ENCODE peak calls at places on chromosomes 13 and 19, in nine cellular contexts. C is dorsolateral prefrontal cortex, O is activated B cell treated with CpG ODN at 0.5 μM for 24 hours, H is gastrocnemius medialis, R is kidney epithelial cell, Y is bronchial epithelial cell, M is left lung, L is psoas muscle, Q is HCT116. T is an unnamed sample.
A peak's percentile ranks its signal among the peaks of the same experiment; 100 is the strongest.

GRCh38 chr19:1079566-1080111 is 12.7 kb downstream of the ARHGAP45 start:
- DNase-seq in C (no peak), O (no peak), H (no peak), R (no peak), Y (no peak), M (no peak), L (no peak), Q (no peak), T (no peak)

GRCh38 chr19:33098023-33098652 is 17.2 kb downstream of the GPATCH1 start:
- DNase-seq in C (no peak), O (no peak), H (no peak), R (peak; percentile 67), Y (peak; percentile 88), M (no peak), L (no peak), Q (no peak), T (no peak)

GRCh38 chr13:41564046-41564445 is 106.7 kb downstream of the RGCC start:
- DNase-seq in C (no peak), O (no peak), H (no peak), R (no peak), Y (no peak), M (no peak), L (no peak), Q (no peak), T (no peak)

GRCh38 chr19:29371766-29372415 is 153.9 kb upstream of the VSTM2B start:
- DNase-seq in C (no peak), O (no peak), H (no peak), R (no peak), Y (no peak), M (no peak), L (no peak), Q (no peak), T (no peak)

GRCh38 chr19:6680141-6680540 is 10.2 kb upstream of the TNFSF14 start:
- DNase-seq in C (no peak), O (no peak), H (no peak), R (no peak), Y (peak; percentile 38), M (no peak), L (no peak), Q (no peak), T (no peak)

GRCh38 chr13:109400625-109401257 is 385.6 kb downstream of the IRS2 start:
- DNase-seq in C (no peak), O (no peak), H (no peak), R (no peak), Y (no peak), M (no peak), L (no peak), Q (no peak), T (no peak)

GRCh38 chr13:108342369-108343289 is 73.1 kb downstream of the TNFSF13B start:
- DNase-seq in C (no peak), O (no peak), H (no peak), R (no peak), Y (peak; percentile 40), M (no peak), L (no peak), Q (peak; percentile 16), T (no peak)

GRCh38 chr13:74103196-74103595 is 31.0 kb downstream of the KLF12 start:
- DNase-seq in C (no peak), O (no peak), H (no peak), R (no peak), Y (no peak), M (no peak), L (no peak), Q (no peak), T (no peak)

GRCh38 chr19:18847516-18848463 is 16.0 kb downstream of the UPF1 start:
- DNase-seq in C (no peak), O (no peak), H (no peak), R (no peak), Y (no peak), M (no peak), L (peak; percentile 46), Q (no peak), T (no peak)

GRCh38 chr19:13881692-13882418 is 4.9 kb downstream of the NANOS3 start:
- DNase-seq in C (peak; percentile 15), O (no peak), H (no peak), R (no peak), Y (no peak), M (no peak), L (peak; percentile 48), Q (no peak), T (no peak)

GRCh38 chr19:32688315-32688714 is 3.3 kb upstream of the NUDT19 start:
- DNase-seq in C (no peak), O (no peak), H (no peak), R (no peak), Y (no peak), M (no peak), L (peak; percentile 28), Q (no peak), T (no peak)

GRCh38 chr19:38932425-38933179 is 1.9 kb downstream of the MRPS12 start:
- DNase-seq in C (no peak), O (no peak), H (no peak), R (peak; percentile 7), Y (peak; percentile 31), M (no peak), L (no peak), Q (peak; percentile 26), T (no peak)

DNA sequence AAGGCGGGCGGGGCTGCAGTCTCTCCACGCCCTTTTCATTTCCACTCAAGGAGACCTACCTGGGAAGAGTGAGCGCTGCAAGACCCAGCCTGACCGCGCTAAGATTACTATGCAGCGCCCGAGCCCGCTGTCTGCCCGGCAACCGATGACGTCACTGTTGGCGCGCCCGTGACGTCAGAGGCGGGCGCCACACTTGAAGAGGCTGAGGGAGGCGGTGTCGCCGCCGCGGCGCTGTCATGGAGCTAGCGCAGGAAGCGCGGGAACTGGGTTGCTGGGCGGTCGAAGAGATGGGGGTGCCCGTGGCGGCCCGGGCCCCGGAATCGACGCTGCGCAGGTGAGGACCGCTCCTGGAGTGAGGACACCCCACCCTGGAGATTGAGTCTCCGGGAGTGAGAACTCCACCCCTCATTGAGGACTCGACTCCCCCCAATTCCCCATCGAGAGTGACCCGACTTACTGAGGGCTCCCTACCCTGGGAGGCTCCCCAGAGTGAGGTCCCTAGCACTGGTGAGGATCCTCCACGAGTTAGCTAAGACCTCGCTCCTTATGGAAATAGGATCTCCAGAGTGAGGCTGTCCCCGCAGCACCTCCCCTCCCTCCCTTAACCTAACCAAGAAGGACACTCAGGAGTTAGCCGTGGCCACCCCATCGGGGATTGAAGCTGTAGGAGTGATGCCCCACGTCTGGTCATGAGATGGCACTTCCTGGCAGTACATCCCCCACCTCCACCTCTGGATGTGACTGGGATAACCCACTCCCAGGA is at the start of gene HAUS5:
- DNase-seq in C (peak; percentile 89), O (peak; percentile 99), H (peak; percentile 82), R (peak; percentile 50), Y (peak; percentile 78), M (peak; percentile 91), L (peak; percentile 94), Q (peak; percentile 92), T (peak; percentile 91)
- TF ChIP-seq CTCF in C (peak; percentile 25), O (no peak), H (no peak), R (no peak), Y (no peak), M (no peak), L (no peak), Q (no peak), T (no peak)

GRCh38 chr13:30561506-30561905 is 56.2 kb upstream of the USPL1 start:
- DNase-seq in C (no peak), O (no peak), H (no peak), R (no peak), Y (no peak), M (no peak), L (no peak), Q (no peak), T (no peak)

GRCh38 chr13:30565658-30566057 is 52.1 kb upstream of the USPL1 start:
- DNase-seq in C (no peak), O (no peak), H (no peak), R (no peak), Y (no peak), M (no peak), L (no peak), Q (no peak), T (no peak)

GRCh38 chr13:30559274-30559673 is 58.4 kb upstream of the USPL1 start:
- DNase-seq in C (no peak), O (no peak), H (no peak), R (no peak), Y (no peak), M (no peak), L (no peak), Q (no peak), T (no peak)

GRCh38 chr13:30567072-30567471 is 50.6 kb upstream of the USPL1 start:
- DNase-seq in C (no peak), O (no peak), H (no peak), R (no peak), Y (no peak), M (no peak), L (no peak), Q (no peak), T (no peak)

GRCh38 chr13:30564489-30564888 is 53.2 kb upstream of the USPL1 start:
- DNase-seq in C (no peak), O (no peak), H (no peak), R (no peak), Y (no peak), M (no peak), L (no peak), Q (no peak), T (no peak)
- TF ChIP-seq CTCF in C (no peak), O (no peak), H (no peak), R (no peak), Y (no peak), M (no peak), L (no peak), Q (no peak), T (no peak)

DNA sequence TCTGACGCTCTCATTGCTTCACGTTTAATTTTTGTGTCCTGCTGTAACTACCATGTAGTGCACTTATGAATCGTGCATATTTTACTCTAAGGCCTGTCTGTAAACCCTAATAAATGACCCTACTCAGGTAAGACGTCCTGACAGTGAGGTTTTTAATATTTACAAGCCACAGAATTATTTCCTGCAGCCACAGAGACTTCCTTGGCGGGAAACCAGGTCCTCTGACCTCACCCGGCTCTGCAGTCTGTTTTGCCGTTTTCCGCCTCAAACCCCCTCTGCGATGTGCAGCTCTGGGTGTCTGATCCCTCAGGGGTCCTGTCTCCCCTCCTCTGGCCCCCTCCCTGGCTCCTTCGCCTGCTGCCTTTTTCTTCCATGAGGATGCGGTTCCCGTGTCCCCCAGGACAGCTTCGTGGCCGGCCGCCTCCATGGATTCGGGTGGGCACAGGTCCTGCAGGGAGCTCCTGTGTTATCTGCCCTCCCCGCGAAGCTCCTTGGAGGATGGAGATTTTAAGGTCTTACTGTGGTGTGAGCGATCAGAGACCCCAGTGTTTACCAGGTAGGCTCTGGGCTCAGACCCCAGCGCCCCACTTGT is 66.3 kb downstream of the MCF2L start:
- DNase-seq in C (no peak), O (no peak), H (no peak), R (no peak), Y (no peak), M (no peak), L (no peak), Q (no peak), T (no peak)
- TF ChIP-seq CTCF in C (no peak), O (no peak), H (no peak), R (no peak), Y (no peak), M (no peak), L (no peak), Q (no peak), T (no peak)

DNA sequence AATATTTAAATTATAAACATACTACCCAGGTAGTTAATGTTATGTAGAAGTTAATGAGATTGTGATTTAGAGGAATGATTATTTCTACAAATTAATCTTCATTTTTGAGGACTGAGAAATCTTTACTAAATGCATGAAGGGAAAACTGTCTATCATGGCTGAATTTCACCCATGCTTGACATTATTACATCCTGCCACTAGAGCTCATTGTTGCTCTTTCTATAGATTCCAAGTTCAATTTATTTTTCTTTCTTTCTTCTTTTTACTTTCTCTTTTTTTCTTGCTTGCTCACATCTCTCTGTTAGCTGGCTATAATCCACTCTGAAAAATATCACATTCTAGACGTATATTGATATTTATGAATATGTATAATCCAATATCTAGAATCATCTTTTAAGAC is 505.0 kb upstream of the KLHL1 start:
- DNase-seq in C (no peak), O (no peak), H (no peak), R (no peak), Y (peak; percentile 3), M (no peak), L (no peak), Q (no peak), T (no peak)
- TF ChIP-seq CTCF in C (peak; percentile 19), O (no peak), H (no peak), R (peak; percentile 36), Y (no peak), M (no peak), L (no peak), Q (peak; percentile 38), T (no peak)